ENCODE peak calls at places on chromosome 16, in four cellular contexts. T is A549, I is neuronal stem cell, Z is Peyer's patch. H is an unnamed sample.
A peak's percentile ranks its signal among the peaks of the same experiment; 100 is the strongest.

GRCh38 chr16:86789621-86790051 is 211.3 kb downstream of the FOXL1 start:
- DNase-seq in T (no peak), I (peak; percentile 41), Z (no peak), H (no peak)

GRCh38 chr16:82067042-82067809 is 32.2 kb downstream of the HSD17B2 start:
- DNase-seq in T (no peak), I (no peak), Z (no peak), H (no peak)

GRCh38 chr16:9102379-9102778 is 10.9 kb downstream of the HAPSTR1 start:
- DNase-seq in T (peak; percentile 37), I (no peak), Z (no peak), H (no peak)

GRCh38 chr16:48231675-48232214 is 12.4 kb upstream of the LONP2 start:
- DNase-seq in T (peak; percentile 65), I (peak; percentile 17), Z (no peak), H (peak; percentile 21)

GRCh38 chr16:54000361-54000760 is 286.2 kb downstream of the IRX3 start:
- DNase-seq in T (no peak), I (no peak), Z (no peak), H (no peak)

GRCh38 chr16:1575578-1575977 is 36.3 kb downstream of the IFT140 start:
- DNase-seq in T (peak; percentile 28), I (no peak), Z (no peak), H (no peak)

GRCh38 chr16:64144612-64145011 is 977.3 kb downstream of the CDH11 start:
- DNase-seq in T (no peak), I (no peak), Z (no peak), H (no peak)

GRCh38 chr16:2043296-2043979 is 4.2 kb downstream of the NTHL1 start:
- DNase-seq in T (no peak), I (no peak), Z (no peak), H (no peak)

GRCh38 chr16:87076331-87076949 is 240.8 kb downstream of the C16orf95 start:
- DNase-seq in T (no peak), I (no peak), Z (no peak), H (no peak)

GRCh38 chr16:2023098-2023925 is 3.4 kb upstream of the NHERF2 start:
- DNase-seq in T (peak; percentile 92), I (peak; percentile 92), Z (peak; percentile 99), H (peak; percentile 94)

DNA sequence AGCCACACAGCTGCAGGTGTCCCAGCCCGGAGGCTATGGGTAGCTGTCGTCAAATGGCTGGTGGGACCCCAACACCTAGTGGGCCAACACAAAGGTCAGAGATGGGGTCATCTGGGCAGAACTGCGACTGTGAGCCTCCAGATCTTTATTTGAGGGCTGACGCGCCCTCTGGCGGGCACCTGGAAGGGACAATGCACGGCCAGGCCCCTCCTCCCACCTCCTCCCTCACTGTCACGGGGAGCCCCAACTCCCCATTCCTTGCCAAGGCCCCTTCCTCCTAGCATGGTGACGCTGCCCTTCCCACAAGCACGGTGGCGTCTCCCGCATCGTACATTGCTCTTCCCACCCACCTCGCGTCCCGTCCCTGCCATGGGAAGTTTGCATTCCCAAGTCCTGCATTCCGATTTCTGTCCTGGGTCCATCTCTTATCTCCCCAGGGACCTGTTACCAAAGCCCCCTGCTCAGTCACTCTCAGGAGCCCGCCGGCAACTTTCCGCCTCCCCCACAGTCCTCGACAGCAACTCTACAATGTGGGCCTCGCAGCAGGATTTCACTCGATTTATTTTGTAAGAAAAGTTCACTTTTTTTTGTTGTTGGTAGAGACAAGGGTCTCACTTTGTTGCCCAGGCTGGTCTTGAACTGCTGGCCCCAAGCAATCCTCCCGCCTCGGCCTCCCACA is 1.0 kb downstream of the TLE7 start:
- DNase-seq in T (no peak), I (no peak), Z (no peak), H (no peak)
- H3K4me3 ChIP-seq in T (no peak overlapping the region), I (no peak overlapping the region), Z (no peak overlapping the region), H (no peak overlapping the region)

DNA sequence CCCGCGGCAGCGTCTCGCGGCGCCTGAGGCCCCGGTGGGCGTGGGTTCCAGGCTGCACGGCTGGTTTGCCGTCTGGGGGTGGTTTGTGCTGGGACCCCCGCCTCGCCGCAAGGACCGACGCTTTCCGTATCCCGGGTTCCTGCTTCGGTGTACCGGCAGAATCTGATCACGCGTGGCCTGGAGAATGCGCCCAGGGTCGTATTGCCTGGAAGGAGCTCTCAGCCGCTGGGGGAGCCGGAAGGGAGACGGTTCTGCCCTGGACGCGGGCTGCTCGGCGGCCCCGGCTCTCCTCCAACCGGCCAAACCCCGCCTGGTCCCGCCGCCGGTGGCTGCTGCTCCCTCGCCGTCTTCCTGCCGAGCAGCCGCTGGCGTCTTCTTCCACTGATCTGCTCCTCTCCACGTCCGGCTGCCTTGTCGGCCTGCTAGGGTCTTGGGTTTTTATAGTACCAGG is 39.8 kb downstream of the ZNF778 start:
- DNase-seq in T (no peak), I (no peak), Z (peak; percentile 56), H (no peak)
- H3K4me3 ChIP-seq in T (no peak overlapping the region), I (peak overlapping the region; percentile 66), Z (peak overlapping the region; percentile 22), H (peak overlapping the region; percentile 63)

DNA sequence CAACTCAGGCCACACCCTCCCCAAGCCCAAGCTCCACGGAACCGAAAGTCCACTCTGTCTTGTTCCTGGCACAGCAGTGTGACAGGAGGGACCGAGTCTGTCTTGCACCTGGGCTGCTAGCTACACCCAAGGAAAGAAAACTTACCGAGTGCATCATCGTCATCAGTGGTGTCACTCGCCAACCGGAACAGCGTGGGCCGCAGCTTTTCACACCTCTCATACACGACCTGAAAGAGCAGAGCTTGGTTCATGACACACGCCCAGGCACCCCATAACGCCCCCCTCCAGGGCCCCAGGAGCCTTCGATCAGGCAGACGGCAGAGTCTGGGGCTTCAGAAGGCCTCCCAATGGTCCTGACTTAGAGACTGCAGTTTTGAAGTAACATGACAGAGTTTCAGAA is 27.5 kb downstream of the GGA2 start:
- DNase-seq in T (no peak), I (no peak), Z (no peak), H (no peak)
- H3K4me3 ChIP-seq in T (no peak overlapping the region), I (no peak overlapping the region), Z (no peak overlapping the region), H (no peak overlapping the region)

DNA sequence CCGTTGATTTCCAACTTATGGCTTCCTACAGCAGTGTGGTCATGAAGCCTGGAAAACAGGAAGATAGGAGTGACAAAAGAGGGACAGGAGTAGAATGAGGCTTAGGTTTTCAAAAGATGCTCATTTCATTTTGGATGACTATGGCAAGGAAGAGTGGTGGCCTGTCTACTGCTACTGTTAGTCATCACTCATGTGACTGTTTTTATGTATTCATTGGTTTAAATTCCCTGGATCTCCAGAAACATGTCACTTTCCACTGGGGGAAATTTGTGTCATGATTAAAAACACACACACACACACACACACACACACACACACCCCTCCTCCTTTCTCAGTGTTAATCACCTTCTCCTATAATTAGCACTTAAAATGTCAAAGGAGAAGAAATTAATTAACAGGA is 1.1 kb upstream of the CYLD start:
- DNase-seq in T (no peak), I (no peak), Z (no peak), H (no peak)
- H3K4me3 ChIP-seq in T (no peak overlapping the region), I (no peak overlapping the region), Z (no peak overlapping the region), H (peak overlapping the region; percentile 95)